ENCODE peak calls at places on chromosomes 12 and 14, in five cellular contexts. B is stimulated activated CD4-positive, alpha-beta T cell treated with anti-CD3 and anti-CD28 coated beads, Interleukin-2, amount 100 ng/mL, for 48 hours; Q is activated naive CD8-positive, alpha-beta T cell treated with anti-CD3 and anti-CD28 coated beads for 36 hours; H is nephron progenitor cell; S is sigmoid colon. W is an unnamed sample.

GRCh38 chr14:71834308-71835204 is 97.7 kb upstream of the RGS6 start:
- DNase-seq in B (no peak), Q (no peak), H (no peak), S (no peak), W (no peak)

GRCh38 chr14:68464716-68465115 is 328.2 kb downstream of the ZFP36L1 start:
- DNase-seq in Q (no peak), H (no peak), S (no peak), B (no peak), W (no peak)

GRCh38 chr12:6647083-6647604 is at the start of gene ACRBP:
- DNase-seq in S (peak), Q (peak), H (peak), B (peak), W (peak)

GRCh38 chr14:55389330-55389729 is 22.3 kb downstream of the ATG14 start:
- DNase-seq in B (no peak), Q (no peak), S (no peak), H (no peak), W (no peak)

GRCh38 chr12:64893961-64894360 is 69.5 kb downstream of the TBC1D30 start:
- DNase-seq in B (no peak), S (no peak), H (no peak), Q (no peak), W (no peak)

GRCh38 chr14:105647784-105648608 is 121.6 kb downstream of the TMEM121 start:
- DNase-seq in Q (no peak), H (no peak), B (no peak), S (no peak), W (no peak)

GRCh38 chr12:77064891-77065360 is 443 bp downstream of the E2F7 start:
- DNase-seq in B (peak), S (peak), H (no peak), Q (peak), W (peak)

GRCh38 chr14:74941676-74942097 is 13.7 kb downstream of the PGF start:
- DNase-seq in Q (peak), S (peak), B (peak), H (no peak), W (no peak)

GRCh38 chr12:121949643-121950397 is 31.4 kb downstream of the CFAP251 start:
- DNase-seq in B (no peak), S (no peak), H (no peak), Q (no peak), W (no peak)

GRCh38 chr14:73696466-73697390 is 17.5 kb downstream of the PNMA1 start:
- DNase-seq in B (no peak), H (no peak), Q (no peak), S (no peak), W (no peak)